ENCODE peak calls at places on chromosome 3, in eight cellular contexts. L is hepatocyte, I is neural progenitor cell, U is mammary epithelial cell, H is Panc1, M is heart left ventricle, C is stomach, B is testis. Z is an unnamed sample. For H3K36me3, the result is how much of the 10 kb centered on the place peaks cover.

GRCh38 chr3:9377981-9378380 is 15.1 kb downstream of the THUMPD3 start:
- DNase-seq in L (no peak), I (no peak), U (no peak), H (no peak), M (no peak), C (no peak), B (no peak), Z (no peak)

GRCh38 chr3:193795062-193795690 is 202.2 kb downstream of the OPA1 start:
- DNase-seq in L (no peak), I (no peak), U (no peak), H (no peak), M (no peak), C (no peak), B (no peak), Z (no peak)

GRCh38 chr3:168752339-168752738 is 656.6 kb upstream of the GOLIM4 start:
- DNase-seq in L (no peak), I (no peak), U (no peak), H (no peak), M (no peak), C (no peak), B (no peak), Z (no peak)

GRCh38 chr3:61066800-61067199 is 184.5 kb downstream of the FHIT start:
- DNase-seq in L (no peak), I (no peak), U (no peak), H (no peak), M (no peak), C (no peak), B (no peak), Z (no peak)

GRCh38 chr3:72818092-72818721 is 30.0 kb downstream of the SHQ1 start:
- DNase-seq in L (peak), I (peak), U (peak), H (peak), M (no peak), C (no peak), B (peak), Z (peak)

GRCh38 chr3:102156426-102156825 is 278.4 kb upstream of the ZPLD1 start:
- DNase-seq in L (peak), I (no peak), U (peak), H (no peak), M (no peak), C (no peak), B (no peak), Z (peak)

GRCh38 chr3:49906004-49906860 is 2.6 kb upstream of the MST1R start:
- DNase-seq in L (peak), I (peak), U (peak), H (no peak), M (peak), C (peak), B (peak), Z (peak)

GRCh38 chr3:194812177-194812576 is 126.5 kb downstream of the FAM43A start:
- DNase-seq in L (no peak), I (no peak), U (no peak), H (no peak), M (no peak), C (no peak), B (no peak), Z (no peak)

GRCh38 chr3:113428581-113428980 is 12.7 kb downstream of the CFAP44 start:
- DNase-seq in L (no peak), I (no peak), U (peak), H (no peak), M (no peak), C (no peak), B (no peak), Z (no peak)

GRCh38 chr3:128276577-128277183 is 123.4 kb downstream of the EEFSEC start:
- DNase-seq in L (no peak), I (no peak), U (no peak), H (no peak), M (no peak), C (no peak), B (no peak), Z (no peak)

GRCh38 chr3:126540946-126541627 is 17.1 kb downstream of the CHST13 start:
- DNase-seq in L (no peak), I (no peak), U (no peak), H (no peak), M (peak), C (no peak), B (peak), Z (no peak)

GRCh38 chr3:149670742-149671492 is 13.1 kb upstream of the WWTR1 start:
- DNase-seq in L (no peak), I (peak), U (no peak), H (no peak), M (no peak), C (no peak), B (no peak), Z (no peak)

DNA sequence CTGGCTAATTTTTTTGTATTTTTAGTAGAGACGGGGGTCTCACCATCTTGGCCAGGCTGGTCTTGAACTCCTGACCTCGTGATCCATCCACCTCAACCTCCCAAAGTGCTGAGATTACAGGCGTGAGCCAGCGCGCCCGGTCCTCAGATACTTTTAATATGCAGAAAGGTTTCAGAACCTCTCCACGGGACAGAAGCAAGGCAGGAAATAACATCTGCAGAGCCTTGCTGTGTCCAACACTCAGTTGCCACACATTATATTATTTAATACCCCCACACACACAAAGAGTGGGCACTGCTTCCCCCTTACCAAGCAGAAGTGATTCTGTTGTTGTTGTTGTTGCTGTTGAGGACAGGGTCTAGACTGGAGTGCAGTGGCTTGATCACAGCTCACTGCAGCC is 28.0 kb downstream of the OSBPL10 start:
- DNase-seq in L (no peak), I (no peak), U (no peak), H (no peak), M (no peak), C (no peak), B (no peak), Z (no peak)
- H3K36me3 ChIP-seq in L (under half), I (under half), U (under half), H (under half), M (under half), C (under half), B (under half), Z (under half)

GRCh38 chr3:183933160-183933559 is 48.5 kb upstream of the PARL start:
- DNase-seq in L (no peak), I (no peak), U (no peak), H (no peak), M (no peak), C (no peak), B (no peak), Z (no peak)
- TF ChIP-seq CTCF in L (no peak), I (no peak), U (no peak), H (no peak), M (no peak), C (no peak), B (no peak), Z (no peak)

GRCh38 chr3:86990734-86991481 is at the start of gene VGLL3:
- DNase-seq in L (peak), I (peak), U (peak), H (no peak), M (peak), C (peak), B (peak), Z (peak)
- H3K27ac ChIP-seq in L (peak), I (no peak), U (peak), H (no peak), M (peak), C (peak), B (peak), Z (peak)

DNA sequence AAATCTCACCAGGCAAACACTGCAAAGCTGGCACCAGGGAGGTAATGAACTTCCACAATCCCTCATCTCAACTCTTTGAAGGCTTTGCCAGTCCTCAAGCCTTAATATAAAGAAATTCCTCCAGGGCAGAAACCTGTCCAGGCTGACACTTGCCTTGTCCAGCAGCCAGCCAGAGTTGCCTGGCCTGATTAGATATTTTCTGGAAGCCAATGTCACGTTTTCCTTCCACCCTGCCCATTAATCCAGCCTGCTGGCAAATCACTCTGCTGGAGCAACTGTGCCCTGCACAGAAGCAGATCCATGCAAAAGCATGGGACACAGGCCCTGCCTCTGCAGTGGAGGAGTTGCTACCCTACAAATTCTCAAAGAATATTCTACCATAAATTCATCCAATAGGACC is 56.5 kb downstream of the HEG1 start:
- DNase-seq in L (no peak), I (no peak), U (no peak), H (no peak), M (no peak), C (peak), B (peak), Z (no peak)
- H3K36me3 ChIP-seq in L (under half), I (under half), U (under half), H (under half), M (half or more), C (half or more), B (under half), Z (half or more)

Z was measured in brain microvascular endothelial cell.